ENCODE peak calls at places on chromosome 3, in six cellular contexts. M is lower leg skin, L is neural progenitor cell, V is mucosa of descending colon, G is cardiac fibroblast, B is NB4. C is an unnamed sample.

GRCh38 chr3:119245778-119246177 is 5.1 kb upstream of the B4GALT4 start:
- DNase-seq in B (no peak), G (no peak), L (no peak), V (no peak), M (no peak), C (no peak)

GRCh38 chr3:47057212-47057671 is 77.8 kb downstream of the NBEAL2 start:
- DNase-seq in V (no peak), L (no peak), M (no peak), B (no peak), G (peak; percentile 27), C (no peak)

GRCh38 chr3:33231755-33232465 is 13.3 kb upstream of the SUSD5 start:
- DNase-seq in V (no peak), L (no peak), B (no peak), G (no peak), M (no peak), C (no peak)

GRCh38 chr3:126212629-126213375 is 32.4 kb upstream of the ALDH1L1 start:
- DNase-seq in B (peak; percentile 60), M (no peak), G (peak; percentile 42), V (no peak), L (peak; percentile 93), C (peak; percentile 37)

GRCh38 chr3:153130312-153130977 is 31.6 kb upstream of the RAP2B start:
- DNase-seq in V (no peak), G (peak; percentile 79), M (no peak), L (no peak), B (peak; percentile 26), C (no peak)

GRCh38 chr3:127458698-127459097 is 131.8 kb downstream of the TPRA1 start:
- DNase-seq in L (peak; percentile 95), G (no peak), B (peak; percentile 53), V (no peak), M (no peak), C (no peak)

GRCh38 chr3:10390641-10391373 is 69.9 kb upstream of the SEC13 start:
- DNase-seq in B (no peak), L (no peak), V (no peak), M (no peak), G (no peak), C (no peak)

GRCh38 chr3:192130534-192131132 is 596.7 kb downstream of the FGF12 start:
- DNase-seq in L (peak; percentile 56), M (peak; percentile 22), G (peak; percentile 60), B (peak; percentile 46), V (no peak), C (peak; percentile 34)

GRCh38 chr3:141239551-141240281 is 8.1 kb downstream of the PXYLP1 start:
- DNase-seq in L (no peak), V (no peak), B (no peak), M (no peak), G (no peak), C (no peak)

GRCh38 chr3:2154596-2154995 is 55.9 kb downstream of the CNTN4 start:
- DNase-seq in B (no peak), L (no peak), M (no peak), V (no peak), G (no peak), C (no peak)

GRCh38 chr3:58099850-58100249 is 91.6 kb downstream of the FLNB start:
- DNase-seq in M (no peak), L (no peak), V (no peak), B (no peak), G (no peak), C (no peak)

GRCh38 chr3:60582285-60582684 is 669.0 kb downstream of the FHIT start:
- DNase-seq in V (no peak), M (no peak), L (no peak), B (no peak), G (peak; percentile 36), C (no peak)

GRCh38 chr3:48595526-48596121 is 495 bp upstream of the COL7A1 start:
- DNase-seq in M (peak; percentile 29), V (peak; percentile 69), B (peak; percentile 59), L (peak; percentile 26), G (peak; percentile 97), C (peak; percentile 62)

GRCh38 chr3:102529452-102529851 is 94.6 kb downstream of the ZPLD1 start:
- DNase-seq in M (peak; percentile 17), L (peak; percentile 41), G (peak; percentile 35), B (peak; percentile 3), V (no peak), C (no peak)

GRCh38 chr3:56970401-56971002 is 90.0 kb upstream of the SPATA12 start:
- DNase-seq in B (peak; percentile 90), G (no peak), L (no peak), M (no peak), V (no peak), C (no peak)

GRCh38 chr3:34881026-34881425 is 758.3 kb upstream of the ARPP21 start:
- DNase-seq in L (no peak), B (no peak), M (no peak), G (no peak), V (no peak), C (no peak)

GRCh38 chr3:61685755-61686154 is 124.4 kb downstream of the PTPRG start:
- DNase-seq in L (no peak), M (no peak), B (no peak), V (no peak), G (no peak), C (no peak)

GRCh38 chr3:61669676-61670299 is 108.4 kb downstream of the PTPRG start:
- DNase-seq in M (no peak), V (no peak), B (no peak), G (no peak), L (no peak), C (peak; percentile 56)

GRCh38 chr3:45109736-45110135 is 36.4 kb downstream of the CDCP1 start:
- DNase-seq in G (no peak), M (no peak), V (no peak), B (no peak), L (no peak), C (no peak)
- H3K4me3 ChIP-seq in G (no peak overlapping the region), M (no peak overlapping the region), V (no peak overlapping the region), B (peak overlapping the region; percentile 64), L (no peak overlapping the region), C (no peak overlapping the region)

DNA sequence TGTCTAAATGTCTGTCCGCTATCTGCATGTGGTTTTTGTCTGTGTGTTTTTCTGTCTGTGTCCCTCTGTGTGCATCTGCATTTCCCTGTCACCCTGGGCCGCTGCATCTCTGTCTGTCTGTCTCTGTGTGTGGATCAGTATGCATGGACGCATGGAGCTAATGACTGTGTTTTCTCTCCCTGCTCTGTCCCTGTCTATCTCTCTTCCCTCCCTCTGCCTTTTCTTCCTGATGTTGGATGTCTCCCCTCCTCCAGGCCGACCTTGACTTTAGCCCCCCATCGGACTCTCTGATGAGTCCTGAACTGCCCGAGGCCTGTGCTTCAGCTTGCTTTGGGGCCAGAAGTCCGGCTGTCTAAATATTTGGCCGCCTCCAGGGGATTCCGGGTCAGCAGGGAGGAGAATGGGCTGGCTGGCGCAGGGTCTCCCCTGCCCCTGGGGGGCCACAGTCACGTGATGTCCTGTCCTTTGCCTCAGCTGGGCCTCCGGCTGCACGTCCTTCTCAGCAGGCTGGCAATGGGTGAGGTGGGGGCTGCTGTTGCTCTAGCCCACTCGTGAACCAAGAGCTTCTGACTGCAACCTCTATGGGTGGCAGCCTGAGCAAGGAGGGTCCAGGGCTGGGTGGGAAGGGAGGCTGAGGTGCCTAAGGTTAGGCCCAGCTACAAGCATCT is 3.7 kb downstream of the SLC38A3 start:
- DNase-seq in G (no peak), L (no peak), V (no peak), B (no peak), M (no peak), C (no peak)
- H3K4me3 ChIP-seq in G (no peak overlapping the region), L (no peak overlapping the region), V (no peak overlapping the region), B (no peak overlapping the region), M (no peak overlapping the region), C (no peak overlapping the region)

GRCh38 chr3:155147588-155147987 is 67.5 kb downstream of the MME start:
- DNase-seq in M (no peak), B (no peak), G (no peak), L (no peak), V (no peak), C (no peak)
- H3K4me3 ChIP-seq in M (no peak overlapping the region), B (no peak overlapping the region), G (no peak overlapping the region), L (no peak overlapping the region), V (no peak overlapping the region), C (no peak overlapping the region)

DNA sequence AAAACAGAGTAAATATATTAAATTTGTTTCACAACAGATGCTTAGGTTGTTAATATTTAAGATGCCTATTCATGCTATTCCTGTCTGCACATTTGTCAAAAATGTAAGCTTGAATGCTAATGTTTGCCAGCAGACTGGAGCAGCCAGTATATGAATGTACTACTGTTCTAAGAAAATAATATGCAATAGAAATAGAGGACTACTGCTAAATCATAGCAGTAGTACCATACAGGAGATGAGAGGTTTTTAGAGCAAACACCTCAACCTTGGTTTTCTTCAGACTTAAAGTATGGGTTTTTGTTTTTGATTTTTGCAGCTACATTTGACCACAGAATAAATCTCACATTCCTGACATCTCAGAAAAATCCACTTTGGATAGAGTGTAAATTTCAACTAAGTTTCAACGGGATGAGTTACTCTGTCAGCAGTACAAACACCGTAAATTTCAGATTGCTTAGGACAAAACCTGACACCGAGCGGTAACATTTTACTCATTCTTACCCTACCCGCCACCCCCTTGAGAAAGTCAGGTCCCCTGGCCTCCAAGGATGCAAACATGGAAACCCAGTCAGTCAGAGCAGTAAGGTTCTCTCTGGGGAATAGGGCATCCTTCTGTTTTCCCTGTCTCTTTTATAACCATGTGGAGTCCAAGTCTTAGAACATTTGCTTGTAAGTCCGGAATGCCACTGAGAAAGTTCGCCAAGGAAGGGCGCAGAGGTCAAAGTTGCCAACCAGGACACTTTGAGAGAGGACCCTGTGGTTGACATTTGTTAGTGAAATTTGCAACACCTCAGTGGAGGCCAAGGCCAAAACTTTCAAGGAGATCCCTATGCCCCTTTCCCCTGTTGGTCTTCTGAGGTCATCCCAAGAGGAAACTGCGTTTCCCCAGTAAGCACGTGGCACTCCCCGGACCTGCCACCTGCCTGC is 17.9 kb upstream of the SATB1 start:
- DNase-seq in G (no peak), M (no peak), V (no peak), B (no peak), L (peak; percentile 2), C (no peak)
- H3K4me3 ChIP-seq in G (no peak overlapping the region), M (no peak overlapping the region), V (peak overlapping the region; percentile 25), B (peak overlapping the region; percentile 64), L (peak overlapping the region; percentile 79), C (peak overlapping the region; percentile 51)

DNA sequence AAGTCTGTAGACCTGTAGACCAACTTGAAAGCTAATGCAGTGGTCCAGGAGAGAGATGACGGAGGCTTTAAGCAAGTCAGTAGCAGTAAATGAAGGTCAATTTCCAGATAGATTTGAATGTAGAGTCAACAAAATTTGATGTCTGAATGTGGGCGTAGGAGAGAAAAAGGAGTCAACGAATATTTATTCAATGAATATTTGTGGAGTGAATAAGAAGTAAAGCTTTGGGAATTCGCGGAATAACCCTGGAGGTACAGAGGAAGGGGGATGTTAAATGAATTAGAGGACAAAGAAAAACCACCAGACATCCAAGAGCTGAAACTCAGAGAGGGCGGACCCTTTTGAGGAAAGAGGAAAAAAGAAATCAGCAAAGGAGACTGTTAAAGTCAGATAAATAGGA is 4.4 kb upstream of the PLOD2 start:
- DNase-seq in M (no peak), G (peak; percentile 82), L (no peak), B (no peak), V (no peak), C (no peak)
- H3K4me3 ChIP-seq in M (no peak overlapping the region), G (no peak overlapping the region), L (no peak overlapping the region), B (no peak overlapping the region), V (peak overlapping the region; percentile 6), C (no peak overlapping the region)